ENCODE peak calls at places on chromosomes 7 and 10, in five cellular contexts. One of them, this sample, is unnamed.

GRCh38 chr7:5064391-5065106 is 18.9 kb downstream of the RBAK start:
- DNase-seq in stimulated activated naive CD4-positive, alpha-beta T cell treated with Interleukin-2 at 50 U/mL for 16 hours: no peak
- DNase-seq in kidney tubule cell: no peak
- DNase-seq in hepatic stellate cell: no peak
- DNase-seq in head of caudate nucleus: no peak
- DNase-seq in this sample: peak

GRCh38 chr7:37028909-37029440 is 304.7 kb upstream of the AOAH start:
- DNase-seq in stimulated activated naive CD4-positive, alpha-beta T cell treated with Interleukin-2 at 50 U/mL for 16 hours: no peak
- DNase-seq in head of caudate nucleus: no peak
- DNase-seq in kidney tubule cell: peak
- DNase-seq in hepatic stellate cell: no peak
- DNase-seq in this sample: no peak

GRCh38 chr10:82668266-82668665 is 793.3 kb downstream of the NRG3 start:
- DNase-seq in hepatic stellate cell: peak
- DNase-seq in kidney tubule cell: peak
- DNase-seq in head of caudate nucleus: no peak
- DNase-seq in stimulated activated naive CD4-positive, alpha-beta T cell treated with Interleukin-2 at 50 U/mL for 16 hours: no peak
- DNase-seq in this sample: peak

GRCh38 chr10:35667270-35667889 is 25.3 kb upstream of the FZD8 start:
- DNase-seq in hepatic stellate cell: no peak
- DNase-seq in stimulated activated naive CD4-positive, alpha-beta T cell treated with Interleukin-2 at 50 U/mL for 16 hours: no peak
- DNase-seq in kidney tubule cell: no peak
- DNase-seq in head of caudate nucleus: no peak
- DNase-seq in this sample: no peak

GRCh38 chr7:27242580-27243339 is at the start of gene EVX1:
- DNase-seq in kidney tubule cell: no peak
- DNase-seq in stimulated activated naive CD4-positive, alpha-beta T cell treated with Interleukin-2 at 50 U/mL for 16 hours: no peak
- DNase-seq in hepatic stellate cell: no peak
- DNase-seq in head of caudate nucleus: no peak
- DNase-seq in this sample: no peak

GRCh38 chr10:62093863-62094291 is 174.8 kb downstream of the RTKN2 start:
- DNase-seq in stimulated activated naive CD4-positive, alpha-beta T cell treated with Interleukin-2 at 50 U/mL for 16 hours: no peak
- DNase-seq in hepatic stellate cell: peak
- DNase-seq in head of caudate nucleus: no peak
- DNase-seq in kidney tubule cell: peak
- DNase-seq in this sample: peak

GRCh38 chr10:484925-485661 is 204.4 kb downstream of the DIP2C start:
- DNase-seq in hepatic stellate cell: peak
- DNase-seq in kidney tubule cell: no peak
- DNase-seq in head of caudate nucleus: no peak
- DNase-seq in stimulated activated naive CD4-positive, alpha-beta T cell treated with Interleukin-2 at 50 U/mL for 16 hours: peak
- DNase-seq in this sample: no peak

GRCh38 chr10:59285073-59285472 is 77.3 kb downstream of the FAM13C start:
- DNase-seq in stimulated activated naive CD4-positive, alpha-beta T cell treated with Interleukin-2 at 50 U/mL for 16 hours: no peak
- DNase-seq in head of caudate nucleus: no peak
- DNase-seq in kidney tubule cell: no peak
- DNase-seq in hepatic stellate cell: no peak
- DNase-seq in this sample: no peak

GRCh38 chr7:46710927-46711326 is 789.9 kb upstream of the IGFBP3 start:
- DNase-seq in hepatic stellate cell: no peak
- DNase-seq in kidney tubule cell: no peak
- DNase-seq in head of caudate nucleus: no peak
- DNase-seq in stimulated activated naive CD4-positive, alpha-beta T cell treated with Interleukin-2 at 50 U/mL for 16 hours: no peak
- DNase-seq in this sample: no peak

GRCh38 chr7:30656006-30656575 is 26.2 kb downstream of the CRHR2 start:
- DNase-seq in kidney tubule cell: no peak
- DNase-seq in stimulated activated naive CD4-positive, alpha-beta T cell treated with Interleukin-2 at 50 U/mL for 16 hours: no peak
- DNase-seq in hepatic stellate cell: no peak
- DNase-seq in head of caudate nucleus: no peak
- DNase-seq in this sample: no peak

GRCh38 chr10:118343115-118343514 is 991 bp upstream of the FAM204A start:
- DNase-seq in kidney tubule cell: peak
- DNase-seq in stimulated activated naive CD4-positive, alpha-beta T cell treated with Interleukin-2 at 50 U/mL for 16 hours: no peak
- DNase-seq in head of caudate nucleus: no peak
- DNase-seq in hepatic stellate cell: peak
- DNase-seq in this sample: peak

GRCh38 chr7:85489498-85489897 is 302.6 kb upstream of the SEMA3D start:
- DNase-seq in stimulated activated naive CD4-positive, alpha-beta T cell treated with Interleukin-2 at 50 U/mL for 16 hours: no peak
- DNase-seq in head of caudate nucleus: no peak
- DNase-seq in kidney tubule cell: peak
- DNase-seq in hepatic stellate cell: no peak
- DNase-seq in this sample: peak

GRCh38 chr10:9262770-9263169 is 1208.3 kb downstream of the GATA3 start:
- DNase-seq in kidney tubule cell: no peak
- DNase-seq in hepatic stellate cell: no peak
- DNase-seq in head of caudate nucleus: no peak
- DNase-seq in stimulated activated naive CD4-positive, alpha-beta T cell treated with Interleukin-2 at 50 U/mL for 16 hours: no peak
- DNase-seq in this sample: peak

GRCh38 chr10:1672001-1672781 is 65.1 kb downstream of the ADARB2 start:
- DNase-seq in kidney tubule cell: no peak
- DNase-seq in head of caudate nucleus: no peak
- DNase-seq in hepatic stellate cell: no peak
- DNase-seq in stimulated activated naive CD4-positive, alpha-beta T cell treated with Interleukin-2 at 50 U/mL for 16 hours: no peak
- DNase-seq in this sample: no peak

GRCh38 chr10:94225589-94225988 is 137.2 kb downstream of the NOC3L start:
- DNase-seq in head of caudate nucleus: no peak
- DNase-seq in hepatic stellate cell: peak
- DNase-seq in stimulated activated naive CD4-positive, alpha-beta T cell treated with Interleukin-2 at 50 U/mL for 16 hours: no peak
- DNase-seq in kidney tubule cell: no peak
- DNase-seq in this sample: no peak

GRCh38 chr7:20831976-20832375 is 45.3 kb upstream of the SP8 start:
- DNase-seq in stimulated activated naive CD4-positive, alpha-beta T cell treated with Interleukin-2 at 50 U/mL for 16 hours: no peak
- DNase-seq in kidney tubule cell: no peak
- DNase-seq in head of caudate nucleus: no peak
- DNase-seq in hepatic stellate cell: no peak
- DNase-seq in this sample: no peak

GRCh38 chr10:76632158-76633051 is 1005.2 kb downstream of the KCNMA1 start:
- DNase-seq in head of caudate nucleus: no peak
- DNase-seq in kidney tubule cell: peak
- DNase-seq in stimulated activated naive CD4-positive, alpha-beta T cell treated with Interleukin-2 at 50 U/mL for 16 hours: no peak
- DNase-seq in hepatic stellate cell: no peak
- DNase-seq in this sample: no peak

GRCh38 chr7:101075646-101076045 is 9.6 kb upstream of the TRIM56 start:
- DNase-seq in stimulated activated naive CD4-positive, alpha-beta T cell treated with Interleukin-2 at 50 U/mL for 16 hours: no peak
- DNase-seq in head of caudate nucleus: no peak
- DNase-seq in hepatic stellate cell: no peak
- DNase-seq in kidney tubule cell: no peak
- DNase-seq in this sample: no peak

GRCh38 chr10:5775705-5776104 is 37.5 kb downstream of the GDI2 start:
- DNase-seq in head of caudate nucleus: no peak
- DNase-seq in hepatic stellate cell: no peak
- DNase-seq in stimulated activated naive CD4-positive, alpha-beta T cell treated with Interleukin-2 at 50 U/mL for 16 hours: peak
- DNase-seq in kidney tubule cell: no peak
- DNase-seq in this sample: no peak

GRCh38 chr10:59536576-59537014 is 173.1 kb downstream of the SLC16A9 start:
- DNase-seq in hepatic stellate cell: peak
- DNase-seq in kidney tubule cell: no peak
- DNase-seq in stimulated activated naive CD4-positive, alpha-beta T cell treated with Interleukin-2 at 50 U/mL for 16 hours: no peak
- DNase-seq in head of caudate nucleus: no peak
- DNase-seq in this sample: peak

GRCh38 chr7:84712326-84712725 is 474.5 kb downstream of the SEMA3D start:
- DNase-seq in kidney tubule cell: no peak
- DNase-seq in head of caudate nucleus: no peak
- DNase-seq in hepatic stellate cell: no peak
- DNase-seq in stimulated activated naive CD4-positive, alpha-beta T cell treated with Interleukin-2 at 50 U/mL for 16 hours: no peak
- DNase-seq in this sample: no peak

GRCh38 chr10:107364872-107365271 is 200.4 kb upstream of the SORCS1 start:
- DNase-seq in hepatic stellate cell: no peak
- DNase-seq in head of caudate nucleus: no peak
- DNase-seq in kidney tubule cell: no peak
- DNase-seq in stimulated activated naive CD4-positive, alpha-beta T cell treated with Interleukin-2 at 50 U/mL for 16 hours: no peak
- DNase-seq in this sample: no peak

GRCh38 chr7:18727094-18727870 is 231.7 kb downstream of the HDAC9 start:
- DNase-seq in hepatic stellate cell: no peak
- DNase-seq in kidney tubule cell: peak
- DNase-seq in head of caudate nucleus: no peak
- DNase-seq in stimulated activated naive CD4-positive, alpha-beta T cell treated with Interleukin-2 at 50 U/mL for 16 hours: no peak
- DNase-seq in this sample: peak

GRCh38 chr10:117740696-117741222 is 198.2 kb downstream of the EMX2 start:
- DNase-seq in kidney tubule cell: no peak
- DNase-seq in head of caudate nucleus: no peak
- DNase-seq in hepatic stellate cell: no peak
- DNase-seq in stimulated activated naive CD4-positive, alpha-beta T cell treated with Interleukin-2 at 50 U/mL for 16 hours: no peak
- DNase-seq in this sample: no peak

GRCh38 chr10:1395025-1395981 is 339.1 kb downstream of the WDR37 start:
- DNase-seq in head of caudate nucleus: no peak
- DNase-seq in stimulated activated naive CD4-positive, alpha-beta T cell treated with Interleukin-2 at 50 U/mL for 16 hours: no peak
- DNase-seq in kidney tubule cell: no peak
- DNase-seq in hepatic stellate cell: no peak
- DNase-seq in this sample: no peak

GRCh38 chr10:61567729-61568128 is 95.0 kb upstream of the CABCOCO1 start:
- DNase-seq in stimulated activated naive CD4-positive, alpha-beta T cell treated with Interleukin-2 at 50 U/mL for 16 hours: no peak
- DNase-seq in head of caudate nucleus: no peak
- DNase-seq in kidney tubule cell: no peak
- DNase-seq in hepatic stellate cell: no peak
- DNase-seq in this sample: no peak

GRCh38 chr10:53893061-53893460 is 908.0 kb downstream of the PCDH15 start:
- DNase-seq in stimulated activated naive CD4-positive, alpha-beta T cell treated with Interleukin-2 at 50 U/mL for 16 hours: no peak
- DNase-seq in kidney tubule cell: no peak
- DNase-seq in hepatic stellate cell: no peak
- DNase-seq in head of caudate nucleus: no peak
- DNase-seq in this sample: no peak

GRCh38 chr7:77338883-77339629 is 77.1 kb downstream of the GSAP start:
- DNase-seq in hepatic stellate cell: no peak
- DNase-seq in head of caudate nucleus: no peak
- DNase-seq in kidney tubule cell: no peak
- DNase-seq in stimulated activated naive CD4-positive, alpha-beta T cell treated with Interleukin-2 at 50 U/mL for 16 hours: no peak
- DNase-seq in this sample: no peak

GRCh38 chr10:128028508-128029279 is 97.5 kb downstream of the MKI67 start:
- DNase-seq in hepatic stellate cell: no peak
- DNase-seq in head of caudate nucleus: no peak
- DNase-seq in kidney tubule cell: no peak
- DNase-seq in stimulated activated naive CD4-positive, alpha-beta T cell treated with Interleukin-2 at 50 U/mL for 16 hours: no peak
- DNase-seq in this sample: no peak

GRCh38 chr10:131001438-131001837 is 310.1 kb downstream of the TCERG1L start:
- DNase-seq in head of caudate nucleus: no peak
- DNase-seq in stimulated activated naive CD4-positive, alpha-beta T cell treated with Interleukin-2 at 50 U/mL for 16 hours: no peak
- DNase-seq in kidney tubule cell: no peak
- DNase-seq in hepatic stellate cell: no peak
- DNase-seq in this sample: no peak

GRCh38 chr10:49165259-49165658 is 22.9 kb downstream of the TMEM273 start:
- DNase-seq in stimulated activated naive CD4-positive, alpha-beta T cell treated with Interleukin-2 at 50 U/mL for 16 hours: no peak
- DNase-seq in head of caudate nucleus: no peak
- DNase-seq in hepatic stellate cell: no peak
- DNase-seq in kidney tubule cell: no peak
- DNase-seq in this sample: no peak

GRCh38 chr10:1253476-1254353 is 197.5 kb downstream of the WDR37 start:
- DNase-seq in hepatic stellate cell: no peak
- DNase-seq in head of caudate nucleus: no peak
- DNase-seq in stimulated activated naive CD4-positive, alpha-beta T cell treated with Interleukin-2 at 50 U/mL for 16 hours: no peak
- DNase-seq in kidney tubule cell: no peak
- DNase-seq in this sample: no peak

GRCh38 chr7:103447073-103447960 is 1.3 kb upstream of the SLC26A5 start:
- DNase-seq in stimulated activated naive CD4-positive, alpha-beta T cell treated with Interleukin-2 at 50 U/mL for 16 hours: no peak
- DNase-seq in kidney tubule cell: peak
- DNase-seq in hepatic stellate cell: peak
- DNase-seq in head of caudate nucleus: peak
- DNase-seq in this sample: peak

GRCh38 chr7:155009570-155010157 is 6.7 kb upstream of the PAXIP1 start:
- DNase-seq in hepatic stellate cell: no peak
- DNase-seq in head of caudate nucleus: no peak
- DNase-seq in kidney tubule cell: peak
- DNase-seq in stimulated activated naive CD4-positive, alpha-beta T cell treated with Interleukin-2 at 50 U/mL for 16 hours: peak
- DNase-seq in this sample: no peak

This sample was measured in astrocyte.